ENCODE peak calls at places on chromosomes 5 and 9, in six cellular contexts. X is progenitor cell of endocrine pancreas, M is NCI-H69, I is D341Med, H is B cell, A is left cardiac atrium. R is an unnamed sample.

GRCh38 chr5:115267617-115268016 is 4.9 kb upstream of the PGGT1B start:
- DNase-seq in X (no peak), A (no peak), M (no peak), H (no peak), I (no peak), R (no peak)

GRCh38 chr5:95853490-95853889 is 31.0 kb upstream of the GLRX start:
- DNase-seq in A (no peak), I (no peak), X (no peak), M (no peak), H (no peak), R (no peak)

GRCh38 chr5:111227805-111228204 is 3.6 kb downstream of the CAMK4 start:
- DNase-seq in X (no peak), M (peak; percentile 81), A (no peak), I (no peak), H (no peak), R (no peak)

GRCh38 chr5:117065800-117066199 is 491.2 kb upstream of the SEMA6A start:
- DNase-seq in X (no peak), H (no peak), I (no peak), M (no peak), A (no peak), R (no peak)

GRCh38 chr5:116378007-116378831 is 196.4 kb downstream of the SEMA6A start:
- DNase-seq in H (no peak), I (no peak), A (no peak), M (peak; percentile 100), X (no peak), R (peak; percentile 74)

GRCh38 chr5:171427318-171428167 is 8.1 kb downstream of the FGF18 start:
- DNase-seq in M (peak; percentile 14), H (no peak), I (no peak), A (peak; percentile 61), X (no peak), R (no peak)

GRCh38 chr5:175060264-175060663 is 335.9 kb downstream of the MSX2 start:
- DNase-seq in I (no peak), X (no peak), M (no peak), H (no peak), A (no peak), R (no peak)

GRCh38 chr9:70478963-70479641 is 64.6 kb upstream of the KLF9 start:
- DNase-seq in A (no peak), M (peak; percentile 71), H (no peak), X (no peak), I (no peak), R (no peak)

GRCh38 chr5:145825751-145826180 is 9.4 kb downstream of the PRELID2 start:
- DNase-seq in I (peak; percentile 41), H (peak; percentile 47), X (no peak), A (no peak), M (peak; percentile 86), R (peak; percentile 64)

GRCh38 chr9:32866292-32866691 is 83.0 kb downstream of the TMEM215 start:
- DNase-seq in X (no peak), M (no peak), A (no peak), H (no peak), I (no peak), R (no peak)

R was measured in NCI-H82.